ENCODE peak calls at places on chromosomes 2 and 18, in nine cellular contexts. Z is DMS79 treated with DMSO at 0.1 percent for 48 hours, E is osteocyte, B is NCI-H187, X is right atrium auricular region, A is CD14-positive monocyte, K is uterus, T is ACHN, L is Caki2. D is an unnamed sample.

GRCh38 chr2:197571622-197572271 is 55.9 kb downstream of the MOB4 start:
- DNase-seq in L (peak), B (no peak), E (no peak), Z (no peak), T (peak), X (no peak), A (no peak), K (no peak), D (peak)

GRCh38 chr18:6367208-6367607 is 47.5 kb downstream of the L3MBTL4 start:
- DNase-seq in X (no peak), Z (no peak), E (no peak), L (no peak), B (no peak), T (no peak), A (no peak), K (no peak), D (no peak)

GRCh38 chr2:19863303-19864041 is 38.3 kb downstream of the TTC32 start:
- DNase-seq in Z (no peak), A (peak), E (peak), K (peak), X (peak), L (peak), T (peak), B (peak), D (peak)

GRCh38 chr2:54669677-54670484 is 53.6 kb upstream of the EML6 start:
- DNase-seq in A (no peak), B (no peak), T (no peak), K (no peak), X (peak), Z (no peak), L (no peak), E (peak), D (peak)

GRCh38 chr2:209840434-209840833 is 68.8 kb downstream of the UNC80 start:
- DNase-seq in L (no peak), T (no peak), A (no peak), K (no peak), Z (no peak), B (no peak), E (no peak), X (no peak), D (no peak)

GRCh38 chr2:64679673-64680425 is 26.1 kb upstream of the SERTAD2 start:
- DNase-seq in K (no peak), E (no peak), B (no peak), X (no peak), A (no peak), Z (no peak), T (no peak), L (no peak), D (no peak)

GRCh38 chr2:95315801-95316411 is 18.8 kb downstream of the KCNIP3 start:
- DNase-seq in Z (no peak), L (peak), E (no peak), A (no peak), B (no peak), T (peak), X (no peak), K (no peak), D (peak)

GRCh38 chr18:13544953-13545352 is 181.4 kb downstream of the FAM210A start:
- DNase-seq in L (no peak), X (peak), E (peak), A (no peak), K (no peak), B (no peak), T (no peak), Z (no peak), D (no peak)

GRCh38 chr18:12291161-12291560 is 16.9 kb upstream of the TUBB6 start:
- DNase-seq in B (no peak), T (no peak), A (no peak), X (no peak), Z (no peak), L (no peak), E (no peak), K (no peak), D (no peak)

GRCh38 chr18:8177330-8178016 is 431.8 kb upstream of the RAB12 start:
- DNase-seq in T (peak), X (no peak), L (peak), K (no peak), A (no peak), Z (no peak), E (no peak), B (peak), D (peak)

GRCh38 chr2:216549926-216550690 is 51.5 kb downstream of the RPL37A start:
- DNase-seq in B (no peak), Z (no peak), A (no peak), X (no peak), L (no peak), T (no peak), K (peak), E (no peak), D (no peak)

GRCh38 chr18:10526211-10526949 is 553 bp downstream of the NAPG start:
- DNase-seq in T (peak), A (peak), E (no peak), B (no peak), K (peak), Z (no peak), L (peak), X (no peak), D (peak)

GRCh38 chr2:14064346-14064745 is 568.2 kb upstream of the LRATD1 start:
- DNase-seq in Z (no peak), E (no peak), A (no peak), B (no peak), K (no peak), L (no peak), X (no peak), T (no peak), D (no peak)

GRCh38 chr2:8544786-8545631 is 136.8 kb upstream of the ID2 start:
- DNase-seq in A (peak), L (no peak), E (no peak), Z (no peak), X (no peak), B (no peak), T (peak), K (peak), D (peak)

GRCh38 chr2:13260401-13260800 is 543.7 kb downstream of the TRIB2 start:
- DNase-seq in X (no peak), K (no peak), L (no peak), B (no peak), E (no peak), A (no peak), T (no peak), Z (no peak), D (no peak)

GRCh38 chr2:33437297-33437696 is 39.2 kb upstream of the RASGRP3 start:
- DNase-seq in X (no peak), T (no peak), A (no peak), Z (no peak), B (no peak), K (no peak), L (peak), E (no peak), D (peak)

GRCh38 chr2:168160897-168161296 is 86.5 kb downstream of the STK39 start:
- DNase-seq in K (no peak), B (no peak), E (no peak), Z (no peak), T (peak), A (no peak), X (no peak), L (no peak), D (no peak)

GRCh38 chr18:136433-136832 is 21.9 kb upstream of the USP14 start:
- DNase-seq in X (no peak), T (no peak), B (no peak), A (no peak), K (no peak), L (no peak), Z (no peak), E (no peak), D (no peak)

GRCh38 chr2:100742884-100743283 is 77.1 kb upstream of the NPAS2 start:
- DNase-seq in Z (no peak), L (no peak), X (peak), E (no peak), A (no peak), B (no peak), K (peak), T (no peak), D (peak)

GRCh38 chr2:130873700-130874346 is 37.1 kb downstream of the ARHGEF4 start:
- DNase-seq in A (no peak), E (no peak), K (peak), B (peak), Z (peak), L (peak), X (peak), T (peak), D (peak)

GRCh38 chr18:37246779-37247340 is 318.7 kb downstream of the CELF4 start:
- DNase-seq in X (no peak), Z (no peak), K (no peak), L (no peak), A (no peak), E (no peak), B (no peak), T (no peak), D (no peak)

GRCh38 chr2:202700075-202700901 is 65.5 kb downstream of the FAM117B start:
- DNase-seq in T (no peak), K (no peak), X (no peak), B (no peak), Z (no peak), L (no peak), E (no peak), A (no peak), D (no peak)

GRCh38 chr18:54958711-54959625 is at the start of gene CCDC68:
- DNase-seq in B (no peak), T (peak), L (peak), X (no peak), E (no peak), A (no peak), Z (no peak), K (no peak), D (peak)

GRCh38 chr2:27218614-27219013 is 1.4 kb downstream of the CAD start:
- DNase-seq in E (no peak), L (no peak), Z (no peak), A (no peak), B (no peak), K (no peak), X (no peak), T (no peak), D (no peak)

GRCh38 chr2:62270728-62271127 is 74.8 kb downstream of the B3GNT2 start:
- DNase-seq in B (no peak), Z (peak), K (peak), X (no peak), A (no peak), L (no peak), T (no peak), E (no peak), D (no peak)

GRCh38 chr2:240369725-240370585 is 65.5 kb upstream of the GPC1 start:
- DNase-seq in B (no peak), Z (no peak), E (peak), L (peak), K (peak), T (peak), X (peak), A (no peak), D (peak)

GRCh38 chr2:28934769-28935168 is 40.3 kb downstream of the WDR43 start:
- DNase-seq in L (no peak), A (no peak), X (no peak), E (no peak), K (no peak), B (no peak), T (no peak), Z (no peak), D (no peak)

GRCh38 chr2:1656326-1656960 is 87.9 kb downstream of the PXDN start:
- DNase-seq in E (peak), T (peak), L (no peak), B (no peak), X (no peak), Z (no peak), K (no peak), A (no peak), D (no peak)

D was measured in HCEC 1CT.